ENCODE peak calls at places on chromosomes 5 and 9, in nine cellular contexts. P, Q, N, D, I, H, W, J and Z are unnamed samples.

GRCh38 chr9:3948826-3949578 is 350.9 kb downstream of the GLIS3 start:
- DNase-seq in P (no peak), Q (no peak), N (no peak), D (no peak), I (no peak), H (no peak), W (no peak), J (no peak), Z (no peak)

GRCh38 chr5:102715405-102715804 is 39.7 kb upstream of the PAM start:
- DNase-seq in P (no peak), Q (no peak), N (no peak), D (no peak), I (peak), H (no peak), W (no peak), J (no peak), Z (no peak)

GRCh38 chr5:132265336-132266030 is 8.0 kb downstream of the PDLIM4 start:
- DNase-seq in P (no peak), Q (no peak), N (peak), D (no peak), I (peak), H (peak), W (peak), J (no peak), Z (peak)

GRCh38 chr5:125037020-125037419 is 290.6 kb upstream of the ZNF608 start:
- DNase-seq in P (no peak), Q (no peak), N (no peak), D (no peak), I (no peak), H (no peak), W (no peak), J (no peak), Z (no peak)

GRCh38 chr9:78320875-78321496 is 24.1 kb downstream of the PSAT1 start:
- DNase-seq in P (no peak), Q (no peak), N (no peak), D (no peak), I (no peak), H (no peak), W (peak), J (no peak), Z (no peak)

GRCh38 chr5:167964529-167964928 is 326.9 kb upstream of the WWC1 start:
- DNase-seq in P (no peak), Q (no peak), N (no peak), D (no peak), I (peak), H (no peak), W (no peak), J (no peak), Z (no peak)

GRCh38 chr9:72362680-72363139 is 2.3 kb downstream of the ZFAND5 start:
- DNase-seq in P (peak), Q (peak), N (no peak), D (peak), I (peak), H (peak), W (peak), J (no peak), Z (peak)

GRCh38 chr5:139416651-139417050 is 12.8 kb upstream of the SPATA24 start:
- DNase-seq in P (no peak), Q (no peak), N (no peak), D (no peak), I (no peak), H (no peak), W (no peak), J (no peak), Z (no peak)

GRCh38 chr5:10593531-10594181 is 29.8 kb downstream of the ANKRD33B start:
- DNase-seq in P (no peak), Q (no peak), N (peak), D (no peak), I (no peak), H (no peak), W (no peak), J (no peak), Z (no peak)

GRCh38 chr5:176570044-176570443 is 20.9 kb downstream of the CDHR2 start:
- DNase-seq in P (no peak), Q (no peak), N (no peak), D (no peak), I (no peak), H (no peak), W (no peak), J (no peak), Z (no peak)

GRCh38 chr9:3043369-3043768 is 199.5 kb upstream of the PUM3 start:
- DNase-seq in P (no peak), Q (no peak), N (no peak), D (no peak), I (no peak), H (no peak), W (no peak), J (no peak), Z (no peak)

GRCh38 chr5:1299511-1299850 is 4.6 kb upstream of the TERT start:
- DNase-seq in P (no peak), Q (no peak), N (peak), D (no peak), I (no peak), H (no peak), W (no peak), J (no peak), Z (no peak)

GRCh38 chr5:147439253-147439652 is 70.6 kb downstream of the DPYSL3 start:
- DNase-seq in P (no peak), Q (no peak), N (no peak), D (no peak), I (no peak), H (no peak), W (no peak), J (no peak), Z (no peak)

GRCh38 chr5:21142791-21143190 is 1154.8 kb upstream of the CDH18 start:
- DNase-seq in P (no peak), Q (no peak), N (no peak), D (no peak), I (no peak), H (no peak), W (no peak), J (no peak), Z (no peak)

GRCh38 chr5:15492545-15492944 is 7.4 kb upstream of the FBXL7 start:
- DNase-seq in P (no peak), Q (no peak), N (no peak), D (no peak), I (no peak), H (no peak), W (no peak), J (no peak), Z (no peak)

GRCh38 chr5:125032286-125032685 is 285.8 kb upstream of the ZNF608 start:
- DNase-seq in P (no peak), Q (no peak), N (no peak), D (no peak), I (peak), H (no peak), W (no peak), J (no peak), Z (no peak)

GRCh38 chr5:150576449-150576949 is 64.0 kb upstream of the SYNPO start:
- DNase-seq in P (no peak), Q (no peak), N (no peak), D (no peak), I (no peak), H (no peak), W (no peak), J (no peak), Z (no peak)

GRCh38 chr9:88651682-88652633 is 117.0 kb downstream of the NXNL2 start:
- DNase-seq in P (no peak), Q (no peak), N (no peak), D (no peak), I (no peak), H (peak), W (peak), J (peak), Z (peak)

GRCh38 chr5:28499764-28500290 is 1461.4 kb upstream of the CDH9 start:
- DNase-seq in P (no peak), Q (no peak), N (no peak), D (no peak), I (no peak), H (no peak), W (no peak), J (no peak), Z (no peak)

GRCh38 chr5:43231977-43232376 is 40.0 kb downstream of the NIM1K start:
- DNase-seq in P (no peak), Q (no peak), N (no peak), D (no peak), I (no peak), H (no peak), W (no peak), J (no peak), Z (no peak)

GRCh38 chr5:171721469-171721868 is 64.1 kb upstream of the SMIM23 start:
- DNase-seq in P (no peak), Q (no peak), N (peak), D (no peak), I (no peak), H (no peak), W (no peak), J (no peak), Z (no peak)

GRCh38 chr9:123990427-123990826 is 21.1 kb upstream of the LHX2 start:
- DNase-seq in P (no peak), Q (no peak), N (no peak), D (no peak), I (no peak), H (no peak), W (no peak), J (no peak), Z (no peak)

GRCh38 chr5:14178091-14178490 is 34.9 kb downstream of the TRIO start:
- DNase-seq in P (no peak), Q (no peak), N (no peak), D (no peak), I (no peak), H (no peak), W (no peak), J (no peak), Z (no peak)

GRCh38 chr5:1268666-1269065 is 26.2 kb downstream of the TERT start:
- DNase-seq in P (no peak), Q (peak), N (no peak), D (no peak), I (no peak), H (no peak), W (peak), J (no peak), Z (no peak)

GRCh38 chr5:65203746-65204145 is 278.0 kb downstream of the ADAMTS6 start:
- DNase-seq in P (no peak), Q (no peak), N (no peak), D (no peak), I (no peak), H (no peak), W (no peak), J (no peak), Z (no peak)

GRCh38 chr9:893843-894420 is 52.4 kb downstream of the DMRT1 start:
- DNase-seq in P (peak), Q (no peak), N (no peak), D (peak), I (no peak), H (peak), W (peak), J (peak), Z (peak)

GRCh38 chr9:92749934-92750315 is 14.7 kb downstream of the BICD2 start:
- DNase-seq in P (no peak), Q (no peak), N (no peak), D (no peak), I (no peak), H (no peak), W (no peak), J (no peak), Z (peak)

GRCh38 chr9:38068616-38068865 is 486 bp downstream of the SHB start:
- DNase-seq in P (peak), Q (no peak), N (no peak), D (peak), I (no peak), H (peak), W (peak), J (no peak), Z (peak)

GRCh38 chr5:88889165-88890069 is 6.4 kb upstream of the MEF2C start:
- DNase-seq in P (no peak), Q (no peak), N (no peak), D (no peak), I (no peak), H (peak), W (peak), J (no peak), Z (peak)

GRCh38 chr5:3276891-3277290 is 318.7 kb upstream of the IRX1 start:
- DNase-seq in P (no peak), Q (no peak), N (no peak), D (no peak), I (no peak), H (no peak), W (no peak), J (no peak), Z (no peak)

GRCh38 chr5:18802336-18802735 is 1168.1 kb downstream of the TAF11L14 start:
- DNase-seq in P (no peak), Q (no peak), N (no peak), D (no peak), I (no peak), H (no peak), W (no peak), J (no peak), Z (no peak)

GRCh38 chr5:133599044-133599443 is 13.3 kb downstream of the FSTL4 start:
- DNase-seq in P (no peak), Q (no peak), N (peak), D (no peak), I (no peak), H (no peak), W (no peak), J (no peak), Z (no peak)

GRCh38 chr5:91307023-91307422 is 76.1 kb downstream of the ARRDC3 start:
- DNase-seq in P (no peak), Q (no peak), N (no peak), D (no peak), I (no peak), H (peak), W (peak), J (no peak), Z (peak)

GRCh38 chr5:72160959-72161358 is 53.7 kb downstream of the MAP1B start:
- DNase-seq in P (no peak), Q (no peak), N (no peak), D (no peak), I (no peak), H (no peak), W (no peak), J (no peak), Z (no peak)

GRCh38 chr5:137629646-137630045 is 106.2 kb downstream of the KLHL3 start:
- DNase-seq in P (no peak), Q (no peak), N (no peak), D (peak), I (no peak), H (no peak), W (no peak), J (peak), Z (no peak)

GRCh38 chr9:38694676-38695075 is 25.3 kb downstream of the FAM240B start:
- DNase-seq in P (no peak), Q (no peak), N (no peak), D (no peak), I (no peak), H (no peak), W (no peak), J (no peak), Z (no peak)

GRCh38 chr9:107422189-107422802 is 67.3 kb downstream of the KLF4 start:
- DNase-seq in P (no peak), Q (no peak), N (peak), D (peak), I (peak), H (peak), W (peak), J (peak), Z (peak)